ENCODE peak calls at places on chromosomes 3 and 15, in eight cellular contexts. X is SK-N-DZ, Q is NCI-H1092 treated with DMSO at 0.1 percent for 48 hours, S is HS-27A, W is GM06990, K is GM23338, Z is IMR-90, E is NCI-H1417. I is an unnamed sample.

GRCh38 chr15:90871097-90871715 is 2.8 kb downstream of the FURIN start:
- DNase-seq in X (no peak), Q (peak), S (no peak), W (peak), K (peak), Z (no peak), E (peak), I (no peak)

GRCh38 chr3:37809846-37810447 is 51.7 kb upstream of the CTDSPL start:
- DNase-seq in X (no peak), Q (no peak), S (no peak), W (no peak), K (no peak), Z (no peak), E (no peak), I (no peak)

GRCh38 chr15:31326729-31327673 is at the start of gene KLF13:
- DNase-seq in X (no peak), Q (no peak), S (no peak), W (no peak), K (no peak), Z (peak), E (peak), I (no peak)

GRCh38 chr3:176906046-176906905 is 291.0 kb downstream of the TBL1XR1 start:
- DNase-seq in X (no peak), Q (peak), S (peak), W (no peak), K (peak), Z (peak), E (peak), I (peak)

GRCh38 chr3:157263027-157263426 is 103.1 kb upstream of the CCNL1 start:
- DNase-seq in X (no peak), Q (no peak), S (no peak), W (no peak), K (no peak), Z (no peak), E (no peak), I (no peak)

GRCh38 chr3:16937421-16937820 is 52.7 kb downstream of the PLCL2 start:
- DNase-seq in X (no peak), Q (no peak), S (no peak), W (no peak), K (no peak), Z (no peak), E (no peak), I (no peak)

GRCh38 chr15:53833134-53833624 is 73.7 kb upstream of the WDR72 start:
- DNase-seq in X (no peak), Q (peak), S (no peak), W (no peak), K (no peak), Z (peak), E (no peak), I (no peak)

GRCh38 chr15:32905481-32905880 is 187.7 kb downstream of the GREM1 start:
- DNase-seq in X (no peak), Q (no peak), S (no peak), W (no peak), K (no peak), Z (peak), E (no peak), I (no peak)

GRCh38 chr3:164406281-164406680 is 672.0 kb downstream of the SI start:
- DNase-seq in X (no peak), Q (no peak), S (no peak), W (no peak), K (no peak), Z (no peak), E (no peak), I (peak)

GRCh38 chr15:32994810-32995424 is 199.6 kb downstream of the FMN1 start:
- DNase-seq in X (peak), Q (peak), S (no peak), W (no peak), K (peak), Z (peak), E (peak), I (peak)

GRCh38 chr3:9912294-9912935 is 4.5 kb upstream of the IL17RC start:
- DNase-seq in X (no peak), Q (no peak), S (no peak), W (no peak), K (no peak), Z (peak), E (no peak), I (no peak)

GRCh38 chr3:24287728-24288450 is 206.8 kb downstream of the THRB start:
- DNase-seq in X (no peak), Q (no peak), S (no peak), W (no peak), K (no peak), Z (no peak), E (no peak), I (no peak)

GRCh38 chr3:124351430-124352142 is 359.7 kb upstream of the ROPN1 start:
- DNase-seq in X (peak), Q (peak), S (peak), W (no peak), K (peak), Z (peak), E (peak), I (peak)

GRCh38 chr3:185021326-185021725 is 131.5 kb downstream of the C3orf70 start:
- DNase-seq in X (no peak), Q (no peak), S (no peak), W (no peak), K (no peak), Z (peak), E (no peak), I (no peak)

GRCh38 chr15:77032052-77032646 is 37.2 kb downstream of the PSTPIP1 start:
- DNase-seq in X (no peak), Q (no peak), S (no peak), W (no peak), K (no peak), Z (no peak), E (no peak), I (no peak)

GRCh38 chr15:68821898-68822380 is 1.2 kb upstream of the ANP32A start:
- DNase-seq in X (no peak), Q (no peak), S (no peak), W (no peak), K (peak), Z (no peak), E (no peak), I (no peak)

GRCh38 chr15:48507416-48508065 is 138.0 kb downstream of the FBN1 start:
- DNase-seq in X (peak), Q (peak), S (peak), W (no peak), K (peak), Z (peak), E (peak), I (peak)

GRCh38 chr15:76863123-76863522 is 42.0 kb downstream of the SCAPER start:
- DNase-seq in X (no peak), Q (no peak), S (no peak), W (no peak), K (no peak), Z (no peak), E (no peak), I (peak)

GRCh38 chr15:56215769-56216168 is 27.9 kb downstream of the RFX7 start:
- DNase-seq in X (no peak), Q (peak), S (no peak), W (no peak), K (peak), Z (peak), E (peak), I (no peak)

GRCh38 chr15:101116681-101116976 is 135.2 kb downstream of the CHSY1 start:
- DNase-seq in X (no peak), Q (no peak), S (no peak), W (no peak), K (no peak), Z (no peak), E (no peak), I (no peak)

GRCh38 chr3:47003461-47004368 is 24.2 kb downstream of the NBEAL2 start:
- DNase-seq in X (no peak), Q (no peak), S (no peak), W (no peak), K (no peak), Z (no peak), E (no peak), I (no peak)

GRCh38 chr3:195245531-195245951 is 25.4 kb downstream of the XXYLT1 start:
- DNase-seq in X (no peak), Q (no peak), S (no peak), W (no peak), K (no peak), Z (no peak), E (no peak), I (no peak)

GRCh38 chr15:101526021-101526420 is 36.5 kb upstream of the PCSK6 start:
- DNase-seq in X (no peak), Q (no peak), S (no peak), W (no peak), K (no peak), Z (no peak), E (no peak), I (no peak)

GRCh38 chr15:93646193-93646592 is 557.2 kb upstream of the RGMA start:
- DNase-seq in X (no peak), Q (no peak), S (no peak), W (no peak), K (no peak), Z (no peak), E (no peak), I (no peak)

GRCh38 chr3:171654809-171655208 is 155.5 kb downstream of the PLD1 start:
- DNase-seq in X (no peak), Q (no peak), S (no peak), W (no peak), K (no peak), Z (peak), E (no peak), I (no peak)

GRCh38 chr15:58146734-58147133 is 8.6 kb downstream of the AQP9 start:
- DNase-seq in X (no peak), Q (no peak), S (no peak), W (no peak), K (no peak), Z (no peak), E (peak), I (no peak)

GRCh38 chr15:44633603-44634002 is 29.9 kb downstream of the SPG11 start:
- DNase-seq in X (no peak), Q (no peak), S (no peak), W (no peak), K (no peak), Z (peak), E (no peak), I (no peak)

GRCh38 chr3:52809821-52810377 is 15.3 kb downstream of the ITIH3 start:
- DNase-seq in X (no peak), Q (peak), S (no peak), W (no peak), K (no peak), Z (no peak), E (no peak), I (peak)

GRCh38 chr15:76588811-76589747 is 252.5 kb downstream of the ISL2 start:
- DNase-seq in X (no peak), Q (no peak), S (no peak), W (no peak), K (peak), Z (no peak), E (no peak), I (no peak)

GRCh38 chr15:94875550-94875949 is 644.2 kb downstream of the MCTP2 start:
- DNase-seq in X (no peak), Q (no peak), S (no peak), W (no peak), K (no peak), Z (no peak), E (no peak), I (no peak)

GRCh38 chr3:182235504-182235903 is 523.8 kb downstream of the SOX2 start:
- DNase-seq in X (no peak), Q (no peak), S (no peak), W (no peak), K (no peak), Z (no peak), E (no peak), I (no peak)

GRCh38 chr3:33942483-33943150 is 144.2 kb downstream of the PDCD6IP start:
- DNase-seq in X (peak), Q (no peak), S (no peak), W (no peak), K (no peak), Z (peak), E (no peak), I (no peak)

GRCh38 chr15:42611532-42611931 is 36.1 kb downstream of the STARD9 start:
- DNase-seq in X (no peak), Q (no peak), S (no peak), W (no peak), K (no peak), Z (no peak), E (no peak), I (no peak)

GRCh38 chr3:152556731-152557254 is 278.1 kb upstream of the P2RY1 start:
- DNase-seq in X (no peak), Q (no peak), S (no peak), W (no peak), K (no peak), Z (peak), E (no peak), I (no peak)

GRCh38 chr3:112672716-112673506 is 32.0 kb upstream of the CCDC80 start:
- DNase-seq in X (no peak), Q (no peak), S (no peak), W (no peak), K (no peak), Z (no peak), E (no peak), I (no peak)

GRCh38 chr3:100682056-100682853 is 27.0 kb upstream of the TFG start:
- DNase-seq in X (peak), Q (no peak), S (no peak), W (no peak), K (peak), Z (no peak), E (no peak), I (no peak)

I was measured in NCI-H524.